ENCODE peak calls at places on chromosomes 7 and 10, in five cellular contexts. P is H1, U is K562, T is HCT116, E is T47D. K is an unnamed sample.

GRCh38 chr10:83577421-83577820 is 561.9 kb upstream of the GHITM start:
- DNase-seq in P (no peak), U (no peak), T (no peak), E (no peak), K (no peak)

GRCh38 chr7:51590746-51591145 is 274.1 kb upstream of the COBL start:
- DNase-seq in P (no peak), U (no peak), T (no peak), E (no peak), K (no peak)

GRCh38 chr7:134886353-134887057 is 99.8 kb upstream of the AGBL3 start:
- DNase-seq in P (no peak), U (no peak), T (no peak), E (no peak), K (no peak)

GRCh38 chr7:33761440-33762080 is 143.8 kb upstream of the BMPER start:
- DNase-seq in P (no peak), U (no peak), T (no peak), E (no peak), K (no peak)

GRCh38 chr10:51700228-51700835 is 937 bp upstream of the CSTF2T start:
- DNase-seq in P (no peak), U (peak), T (no peak), E (peak), K (no peak)

GRCh38 chr10:121373411-121373810 is 224.8 kb downstream of the FGFR2 start:
- DNase-seq in P (no peak), U (no peak), T (no peak), E (no peak), K (no peak)

GRCh38 chr10:58335306-58336005 is 650 bp downstream of the UBE2D1 start:
- DNase-seq in P (no peak), U (peak), T (peak), E (peak), K (no peak)

GRCh38 chr7:46972205-46972604 is 609.7 kb downstream of the TNS3 start:
- DNase-seq in P (no peak), U (no peak), T (peak), E (no peak), K (no peak)

GRCh38 chr7:787332-788240 is 44.7 kb upstream of the SUN1 start:
- DNase-seq in P (no peak), U (no peak), T (no peak), E (peak), K (no peak)

GRCh38 chr10:96831867-96832720 is at the start of gene LCOR:
- DNase-seq in P (peak), U (peak), T (peak), E (peak), K (peak)

GRCh38 chr7:131621652-131622051 is 65.2 kb upstream of the PODXL start:
- DNase-seq in P (no peak), U (no peak), T (no peak), E (no peak), K (peak)

GRCh38 chr7:96016735-96017134 is 244.4 kb downstream of the DYNC1I1 start:
- DNase-seq in P (no peak), U (no peak), T (no peak), E (no peak), K (no peak)

GRCh38 chr7:27551803-27552202 is 110.9 kb downstream of the HIBADH start:
- DNase-seq in P (no peak), U (no peak), T (no peak), E (no peak), K (no peak)

GRCh38 chr10:119973261-119973660 is 80.7 kb downstream of the SEC23IP start:
- DNase-seq in P (no peak), U (peak), T (peak), E (peak), K (no peak)
- TF ChIP-seq JUND in P (no peak), U (no peak), T (no peak), E (no peak), K (no peak)

DNA sequence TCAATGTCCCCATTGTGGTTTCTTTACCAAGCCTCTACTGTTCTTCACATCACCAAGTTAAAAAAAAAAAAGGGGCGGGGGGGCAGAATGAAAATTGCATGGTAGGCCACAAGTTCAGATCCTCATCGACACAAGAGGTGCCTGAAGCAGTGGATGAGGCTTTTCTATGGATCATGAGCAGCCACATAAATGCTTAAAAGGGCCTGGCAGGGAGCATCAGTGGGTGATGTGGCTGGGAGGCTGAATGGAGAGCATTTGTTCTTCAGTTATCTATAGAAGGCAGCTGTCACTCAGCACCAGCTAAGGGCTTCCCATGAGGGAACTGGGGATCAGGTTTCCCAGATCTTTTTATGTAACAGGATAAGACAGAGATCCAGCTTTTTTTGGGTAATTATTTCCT is 117.9 kb downstream of the CFTR start:
- DNase-seq in P (no peak), U (no peak), T (no peak), E (no peak), K (no peak)
- TF ChIP-seq JUND in P (no peak), U (no peak), T (no peak), E (no peak), K (no peak)

GRCh38 chr7:71444130-71444529 is 312.2 kb downstream of the GALNT17 start:
- DNase-seq in P (no peak), U (no peak), T (no peak), E (no peak), K (no peak)
- TF ChIP-seq JUND in P (no peak), U (no peak), T (no peak), E (no peak), K (no peak)

DNA sequence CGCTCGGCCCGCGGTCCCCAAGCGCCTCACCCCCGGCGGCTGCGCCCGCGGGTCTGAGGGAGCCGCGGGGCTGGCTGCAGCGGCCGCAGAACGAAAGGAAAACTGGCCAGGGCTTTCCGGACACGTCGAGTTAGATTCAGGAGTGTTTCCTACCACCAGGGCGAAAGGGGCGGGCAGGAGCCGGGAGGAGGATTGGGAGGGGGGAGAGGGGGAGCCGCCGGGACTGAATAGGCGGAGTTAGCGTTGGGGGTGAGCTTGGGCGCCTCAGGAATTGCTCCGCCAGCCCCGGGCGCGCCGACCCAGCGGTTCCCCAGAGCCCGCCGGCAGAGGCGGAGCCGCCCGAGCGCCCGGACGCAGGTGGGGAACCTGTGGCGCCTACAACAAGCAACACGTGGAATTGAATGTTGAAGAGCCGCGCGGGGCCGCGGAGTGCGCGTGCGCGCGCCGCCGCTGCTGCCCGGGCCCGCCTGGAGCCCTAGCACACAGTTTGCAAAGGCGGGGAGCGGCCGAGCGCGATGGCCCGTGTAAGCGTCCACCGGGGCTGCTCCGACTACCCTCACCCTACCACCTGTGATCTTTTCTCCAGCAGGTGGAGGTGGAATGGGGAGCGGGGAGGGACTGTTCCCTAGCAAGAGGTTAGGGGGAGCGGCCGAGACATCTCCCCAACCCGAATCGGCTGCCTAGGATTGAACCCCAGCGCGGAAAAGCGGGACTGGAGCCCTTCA is at the start of gene CADPS2:
- DNase-seq in P (peak), U (peak), T (peak), E (peak), K (peak)
- TF ChIP-seq JUND in P (no peak), U (no peak), T (no peak), E (no peak), K (no peak)

K was measured in SK-N-SH.